ENCODE peak calls at places on chromosomes 1 and 21, in five cellular contexts. W, K, Z, U and Q are unnamed samples.

GRCh38 chr1:160137216-160137862 is 14.1 kb upstream of the ATP1A4 start:
- DNase-seq in K (no peak), U (no peak), W (no peak), Z (no peak), Q (no peak)

GRCh38 chr1:3577711-3578432 is 33.4 kb downstream of the MEGF6 start:
- DNase-seq in Z (no peak), K (no peak), U (no peak), W (no peak), Q (no peak)

GRCh38 chr21:27220416-27220815 is 253.5 kb upstream of the ADAMTS5 start:
- DNase-seq in K (no peak), U (no peak), W (no peak), Z (no peak), Q (no peak)

GRCh38 chr1:209585672-209586071 is 2.2 kb downstream of the CAMK1G start:
- DNase-seq in U (no peak), W (peak; percentile 28), Z (no peak), K (peak; percentile 81), Q (no peak)

GRCh38 chr1:1245840-1246205 is 699 bp downstream of the C1QTNF12 start:
- DNase-seq in U (no peak), Z (no peak), W (no peak), K (no peak), Q (no peak)

GRCh38 chr1:77282187-77282865 is 507 bp downstream of the AK5 start:
- DNase-seq in W (peak; percentile 57), K (no peak), U (no peak), Z (no peak), Q (no peak)

GRCh38 chr1:36123357-36123756 is 1.7 kb downstream of the COL8A2 start:
- DNase-seq in K (no peak), Z (peak; percentile 33), U (no peak), W (no peak), Q (no peak)

GRCh38 chr1:86832409-86832808 is 81.5 kb downstream of the SELENOF start:
- DNase-seq in K (no peak), Z (no peak), U (no peak), W (no peak), Q (no peak)

GRCh38 chr1:67830928-67831596 is 2.2 kb downstream of the GNG12 start:
- DNase-seq in Z (no peak), U (no peak), W (no peak), K (no peak), Q (no peak)

GRCh38 chr1:15940110-15941043 is 35.5 kb downstream of the ZBTB17 start:
- DNase-seq in Z (no peak), U (no peak), W (no peak), K (no peak), Q (no peak)

GRCh38 chr1:67201891-67202290 is 35.6 kb downstream of the IL23R start:
- DNase-seq in K (no peak), Z (no peak), W (no peak), U (no peak), Q (no peak)

GRCh38 chr21:34639882-34640788 is 25.2 kb upstream of the RCAN1 start:
- DNase-seq in U (peak; percentile 32), W (no peak), K (no peak), Z (peak; percentile 66), Q (no peak)
- TF ChIP-seq FOXM1 in U (peak; percentile 62), W (no peak), K (no peak), Z (peak; percentile 63), Q (no peak)

DNA sequence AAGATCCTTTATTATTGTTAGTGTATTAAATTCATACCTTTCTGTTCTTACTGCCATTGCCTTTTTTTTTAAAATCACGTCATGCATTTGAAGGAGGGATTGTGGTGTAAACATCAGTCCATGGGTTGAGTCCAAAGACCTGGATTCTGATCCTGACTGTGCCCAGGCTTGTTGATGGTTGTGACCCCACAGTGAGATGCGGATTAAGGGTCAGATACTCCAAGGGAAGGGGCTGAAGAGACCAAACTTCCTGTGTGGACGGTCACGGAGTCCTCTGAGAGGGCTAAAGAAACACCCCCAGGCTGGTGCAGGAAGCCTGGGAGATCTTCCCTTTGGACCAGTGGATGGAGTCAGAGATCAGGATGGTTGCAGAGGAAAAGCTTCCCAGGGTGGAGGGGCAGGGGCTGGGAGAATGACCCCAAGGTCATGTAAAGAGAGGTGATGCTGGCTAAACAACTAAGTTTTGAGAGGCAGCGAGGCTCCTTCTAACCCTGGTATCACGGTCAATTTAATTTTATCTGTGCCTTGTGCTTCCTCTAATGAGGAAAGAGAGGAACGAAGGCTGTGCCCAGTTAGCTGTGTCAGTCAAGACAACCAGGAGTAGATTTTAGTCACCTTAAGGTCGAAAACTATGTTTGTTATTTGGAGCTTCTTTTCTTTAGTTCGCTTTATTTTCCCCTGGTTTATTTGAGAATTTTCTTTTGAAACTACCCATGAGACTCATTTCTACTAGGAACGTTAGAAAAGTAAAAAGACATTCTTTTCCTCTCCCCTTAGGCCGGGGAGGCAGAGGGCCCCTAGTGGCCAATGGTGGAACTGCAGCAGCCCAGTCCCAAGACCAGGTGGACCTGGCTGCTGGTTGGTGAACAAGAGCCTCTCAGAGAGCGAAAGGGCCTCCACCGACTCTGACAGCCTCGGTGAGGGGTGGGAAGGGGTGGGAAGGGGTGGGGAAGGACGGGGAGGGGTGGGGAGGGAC is 8.7 kb upstream of the GPR161 start:
- DNase-seq in K (peak; percentile 93), U (peak; percentile 95), Z (peak; percentile 52), W (peak; percentile 96), Q (peak; percentile 75)
- TF ChIP-seq FOXM1 in K (no peak), U (no peak), Z (no peak), W (no peak), Q (no peak)

DNA sequence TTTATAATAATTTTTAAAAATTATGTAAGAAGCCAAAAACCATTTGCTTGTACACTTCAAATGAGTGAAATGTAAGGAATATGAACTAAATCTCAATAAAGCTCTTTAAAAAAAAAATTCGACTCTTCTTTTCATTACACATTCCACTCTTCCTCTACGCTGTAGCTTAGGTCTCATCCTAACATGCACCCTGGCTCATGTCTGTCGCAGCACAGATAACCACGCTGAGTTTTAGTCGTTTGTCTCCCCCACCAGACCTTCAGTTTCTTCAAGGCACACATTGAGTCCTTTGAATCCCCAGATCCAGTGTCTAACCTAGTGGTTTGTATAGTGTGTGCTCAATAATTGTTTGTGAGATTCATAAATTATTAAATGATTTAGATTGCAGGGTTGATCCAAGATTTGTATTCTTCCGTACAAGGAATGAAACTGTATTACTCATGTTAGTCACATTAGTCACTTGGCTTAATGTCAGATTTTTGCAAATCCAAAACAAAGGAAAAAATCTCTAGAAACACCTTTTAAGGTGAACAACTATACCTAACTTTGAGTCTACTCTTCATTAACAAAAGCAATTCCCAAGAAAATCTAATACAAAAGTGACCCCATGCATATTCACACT is 57.3 kb downstream of the SLC25A24 start:
- DNase-seq in Z (no peak), W (no peak), K (no peak), U (peak; percentile 27), Q (no peak)
- TF ChIP-seq FOXM1 in Z (no peak), W (no peak), K (no peak), U (no peak), Q (no peak)

GRCh38 chr1:236394905-236395779 is 1.1 kb downstream of the EDARADD start:
- DNase-seq in U (peak; percentile 58), W (peak; percentile 70), Z (no peak), K (peak; percentile 78), Q (no peak)

GRCh38 chr1:236396665-236397043 is 2.6 kb downstream of the EDARADD start:
- DNase-seq in U (no peak), W (no peak), K (no peak), Z (no peak), Q (no peak)

GRCh38 chr1:236398538-236398937 is 4.5 kb downstream of the EDARADD start:
- DNase-seq in U (no peak), Z (no peak), K (no peak), W (no peak), Q (no peak)

GRCh38 chr1:236395780-236396664 is 1.9 kb downstream of the EDARADD start:
- DNase-seq in K (no peak), Z (no peak), U (peak; percentile 43), W (peak; percentile 60), Q (no peak)

DNA sequence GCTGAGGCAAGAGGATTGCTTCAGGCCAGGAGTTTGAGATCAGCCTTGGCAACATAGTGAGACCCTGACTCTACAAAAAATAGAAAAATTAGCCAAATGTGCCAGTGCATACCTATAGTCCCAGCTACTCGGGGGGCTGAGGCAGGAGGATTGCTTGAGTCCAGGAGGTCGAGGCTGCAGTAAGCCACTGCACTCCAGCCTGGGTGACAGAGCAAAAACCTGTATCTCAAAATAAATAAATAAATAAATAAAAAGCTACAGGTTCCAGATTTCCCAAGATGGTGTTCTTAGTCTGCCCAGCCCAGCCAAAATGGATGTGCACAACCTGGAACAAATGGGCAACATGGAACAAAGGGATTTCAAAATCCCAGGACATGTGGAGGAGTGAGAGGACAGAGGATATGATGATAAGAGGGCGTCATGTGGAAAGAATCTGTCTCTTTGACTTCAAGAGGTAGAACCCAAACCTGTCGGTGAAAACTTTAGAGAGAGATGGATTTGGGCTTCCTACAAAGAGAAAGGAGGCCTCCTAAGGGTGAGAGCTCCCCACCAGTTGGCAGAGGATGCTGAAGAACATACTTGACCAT is 3.2 kb downstream of the EDARADD start:
- DNase-seq in U (no peak), K (no peak), W (no peak), Z (no peak), Q (peak; percentile 30)
- TF ChIP-seq FOXM1 in U (no peak), K (no peak), W (no peak), Z (no peak), Q (no peak)

GRCh38 chr21:46322351-46323226 is 1.1 kb downstream of the C21orf58 start:
- DNase-seq in Z (no peak), U (no peak), K (no peak), W (peak; percentile 21), Q (no peak)
- TF ChIP-seq FOXM1 in Z (no peak), U (no peak), K (no peak), W (no peak), Q (no peak)

GRCh38 chr1:20787100-20787774 is at the start of gene HP1BP3:
- DNase-seq in U (peak; percentile 94), W (peak; percentile 68), Z (no peak), K (peak; percentile 93), Q (peak; percentile 55)
- TF ChIP-seq FOXM1 in U (no peak), W (peak; percentile 3), Z (no peak), K (no peak), Q (no peak)

GRCh38 chr1:206049293-206049692 is 3.7 kb upstream of the RHEX start:
- DNase-seq in K (no peak), Z (peak; percentile 90), W (no peak), U (no peak), Q (no peak)

GRCh38 chr1:206049919-206050600 is 2.9 kb upstream of the RHEX start:
- DNase-seq in K (no peak), U (no peak), W (no peak), Z (no peak), Q (no peak)

GRCh38 chr1:206050655-206051235 is 2.2 kb upstream of the RHEX start:
- DNase-seq in W (no peak), Z (peak; percentile 100), K (no peak), U (no peak), Q (no peak)

GRCh38 chr1:206048582-206048981 is 4.4 kb upstream of the RHEX start:
- DNase-seq in U (no peak), K (no peak), W (no peak), Z (no peak), Q (peak; percentile 86)

DNA sequence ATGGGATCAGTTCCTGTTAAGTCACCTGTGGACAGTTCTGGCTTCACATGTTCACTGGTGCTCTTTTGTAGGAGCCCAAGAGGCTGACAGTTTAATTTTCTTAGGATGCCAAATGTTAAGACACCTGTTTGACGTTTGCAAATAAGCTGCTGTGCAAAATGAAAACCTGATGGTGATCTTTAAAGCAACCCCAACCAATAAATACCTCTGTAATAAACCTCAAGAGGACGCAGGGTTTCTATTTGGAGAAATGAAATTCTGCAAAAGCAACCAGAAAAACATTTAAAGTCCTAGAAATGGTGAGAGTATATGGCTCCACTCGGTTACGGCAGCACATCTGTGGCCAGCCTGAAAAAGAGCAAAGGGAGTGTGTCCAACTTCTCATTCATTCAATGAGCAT is 5.7 kb upstream of the RHEX start:
- DNase-seq in W (no peak), U (no peak), K (no peak), Z (no peak), Q (no peak)
- TF ChIP-seq FOXM1 in W (no peak), U (no peak), K (no peak), Z (no peak), Q (no peak)

GRCh38 chr1:32801096-32801713 is 16.0 kb downstream of the YARS1 start:
- DNase-seq in U (no peak), W (no peak), Z (no peak), K (no peak), Q (no peak)
- TF ChIP-seq FOXM1 in U (no peak), W (no peak), Z (no peak), K (no peak), Q (no peak)